ENCODE peak calls at places on chromosomes 5 and 9, in eight cellular contexts. D is neural progenitor cell; C is fibroblast of lung; B is cardiac fibroblast; F is astrocyte of the spinal cord; X is SK-N-SH; P is psoas muscle; E is activated CD8-positive, alpha-beta T cell treated with anti-CD3 and anti-CD28 coated beads for 36 hours. A is an unnamed sample.

GRCh38 chr5:176609724-176610429 is at the start of gene GPRIN1:
- DNase-seq in D (peak), C (peak), B (peak), F (peak), X (peak), P (peak), E (peak), A (peak)

GRCh38 chr5:123367739-123368138 is 55.5 kb downstream of the CEP120 start:
- DNase-seq in D (peak), C (peak), B (peak), F (peak), X (no peak), P (no peak), E (no peak), A (no peak)

GRCh38 chr5:2748841-2749513 is 2.5 kb downstream of the IRX2 start:
- DNase-seq in D (no peak), C (no peak), B (no peak), F (peak), X (no peak), P (no peak), E (no peak), A (no peak)

GRCh38 chr5:172694061-172694460 is 53.0 kb downstream of the NEURL1B start:
- DNase-seq in D (no peak), C (no peak), B (no peak), F (no peak), X (peak), P (no peak), E (no peak), A (no peak)

GRCh38 chr5:106314221-106314824 is 1356.4 kb downstream of the EFNA5 start:
- DNase-seq in D (no peak), C (peak), B (peak), F (peak), X (no peak), P (no peak), E (no peak), A (no peak)

GRCh38 chr9:6501526-6502210 is 88.7 kb downstream of the UHRF2 start:
- DNase-seq in D (no peak), C (no peak), B (no peak), F (no peak), X (no peak), P (no peak), E (no peak), A (no peak)

GRCh38 chr5:74556631-74557595 is 83.6 kb downstream of the ENC1 start:
- DNase-seq in D (no peak), C (no peak), B (peak), F (no peak), X (peak), P (no peak), E (no peak), A (no peak)

GRCh38 chr5:151288180-151288579 is 15.4 kb downstream of the SLC36A3 start:
- DNase-seq in D (no peak), C (no peak), B (no peak), F (no peak), X (no peak), P (no peak), E (no peak), A (peak)

GRCh38 chr9:36566813-36567217 is 5.9 kb upstream of the MELK start:
- DNase-seq in D (no peak), C (peak), B (peak), F (peak), X (no peak), P (no peak), E (no peak), A (no peak)

GRCh38 chr5:59322058-59322457 is 571.5 kb downstream of the PDE4D start:
- DNase-seq in D (no peak), C (no peak), B (no peak), F (no peak), X (no peak), P (no peak), E (no peak), A (no peak)

GRCh38 chr5:113510836-113511451 is 2.5 kb upstream of the YTHDC2 start:
- DNase-seq in D (peak), C (peak), B (peak), F (peak), X (peak), P (no peak), E (no peak), A (peak)

GRCh38 chr9:106697799-106698591 is 165.0 kb upstream of the ZNF462 start:
- DNase-seq in D (no peak), C (peak), B (peak), F (peak), X (peak), P (peak), E (no peak), A (no peak)

GRCh38 chr9:134379774-134380431 is 53.6 kb downstream of the RXRA start:
- DNase-seq in D (no peak), C (peak), B (no peak), F (peak), X (no peak), P (peak), E (no peak), A (no peak)

GRCh38 chr9:75185585-75186170 is 97.4 kb downstream of the OSTF1 start:
- DNase-seq in D (peak), C (peak), B (peak), F (no peak), X (no peak), P (no peak), E (peak), A (no peak)

GRCh38 chr5:3126639-3127038 is 375.2 kb upstream of the IRX2 start:
- DNase-seq in D (no peak), C (no peak), B (no peak), F (no peak), X (no peak), P (no peak), E (no peak), A (no peak)

GRCh38 chr9:129894106-129894823 is 59.0 kb downstream of the USP20 start:
- DNase-seq in D (no peak), C (no peak), B (no peak), F (no peak), X (no peak), P (no peak), E (peak), A (no peak)

GRCh38 chr9:99365233-99365980 is 143.3 kb downstream of the SEC61B start:
- DNase-seq in D (no peak), C (peak), B (peak), F (peak), X (no peak), P (no peak), E (no peak), A (no peak)

GRCh38 chr5:51242453-51242852 is 140.8 kb upstream of the ISL1 start:
- DNase-seq in D (no peak), C (no peak), B (no peak), F (no peak), X (no peak), P (no peak), E (no peak), A (no peak)

GRCh38 chr9:85610074-85610855 is 131.5 kb downstream of the AGTPBP1 start:
- DNase-seq in D (peak), C (peak), B (peak), F (peak), X (peak), P (no peak), E (peak), A (peak)

GRCh38 chr5:38059876-38060275 is 198.5 kb upstream of the EGFLAM start:
- DNase-seq in D (no peak), C (peak), B (peak), F (no peak), X (no peak), P (no peak), E (no peak), A (no peak)

GRCh38 chr9:32968101-32969011 is 33.1 kb downstream of the APTX start:
- DNase-seq in D (peak), C (peak), B (peak), F (peak), X (peak), P (peak), E (peak), A (peak)

GRCh38 chr5:168680395-168680794 is 101.2 kb upstream of the PANK3 start:
- DNase-seq in D (no peak), C (no peak), B (no peak), F (no peak), X (no peak), P (no peak), E (no peak), A (no peak)

GRCh38 chr5:147578228-147579024 is 68.6 kb upstream of the DPYSL3 start:
- DNase-seq in D (peak), C (peak), B (peak), F (peak), X (peak), P (no peak), E (no peak), A (no peak)

GRCh38 chr5:176497852-176498251 is 39.4 kb downstream of the RNF44 start:
- DNase-seq in D (no peak), C (peak), B (no peak), F (no peak), X (no peak), P (no peak), E (no peak), A (no peak)

GRCh38 chr5:35308391-35308790 is 78.1 kb upstream of the PRLR start:
- DNase-seq in D (peak), C (no peak), B (no peak), F (no peak), X (peak), P (no peak), E (no peak), A (no peak)

GRCh38 chr5:156411957-156412356 is 85.0 kb downstream of the SGCD start:
- DNase-seq in D (no peak), C (no peak), B (no peak), F (no peak), X (no peak), P (no peak), E (no peak), A (no peak)

GRCh38 chr9:16915126-16915831 is 44.8 kb upstream of the BNC2 start:
- DNase-seq in D (no peak), C (no peak), B (no peak), F (no peak), X (no peak), P (peak), E (no peak), A (no peak)

GRCh38 chr5:169149317-169149716 is 151.6 kb downstream of the SLIT3 start:
- DNase-seq in D (peak), C (no peak), B (no peak), F (no peak), X (peak), P (no peak), E (no peak), A (no peak)

GRCh38 chr9:132806723-132807421 is 71.2 kb downstream of the AK8 start:
- DNase-seq in D (peak), C (peak), B (no peak), F (no peak), X (no peak), P (no peak), E (no peak), A (no peak)

GRCh38 chr5:14144586-14145355 is 1.6 kb downstream of the TRIO start:
- DNase-seq in D (peak), C (peak), B (peak), F (peak), X (peak), P (peak), E (peak), A (peak)

GRCh38 chr5:40410939-40411635 is 268.6 kb upstream of the PTGER4 start:
- DNase-seq in D (no peak), C (peak), B (peak), F (peak), X (no peak), P (no peak), E (no peak), A (no peak)

GRCh38 chr5:179257190-179257741 is 88.0 kb downstream of the ADAMTS2 start:
- DNase-seq in D (no peak), C (no peak), B (no peak), F (no peak), X (peak), P (peak), E (no peak), A (no peak)

GRCh38 chr9:132982508-132982907 is 4.0 kb downstream of the GFI1B start:
- DNase-seq in D (no peak), C (no peak), B (no peak), F (no peak), X (no peak), P (no peak), E (no peak), A (peak)

DNA sequence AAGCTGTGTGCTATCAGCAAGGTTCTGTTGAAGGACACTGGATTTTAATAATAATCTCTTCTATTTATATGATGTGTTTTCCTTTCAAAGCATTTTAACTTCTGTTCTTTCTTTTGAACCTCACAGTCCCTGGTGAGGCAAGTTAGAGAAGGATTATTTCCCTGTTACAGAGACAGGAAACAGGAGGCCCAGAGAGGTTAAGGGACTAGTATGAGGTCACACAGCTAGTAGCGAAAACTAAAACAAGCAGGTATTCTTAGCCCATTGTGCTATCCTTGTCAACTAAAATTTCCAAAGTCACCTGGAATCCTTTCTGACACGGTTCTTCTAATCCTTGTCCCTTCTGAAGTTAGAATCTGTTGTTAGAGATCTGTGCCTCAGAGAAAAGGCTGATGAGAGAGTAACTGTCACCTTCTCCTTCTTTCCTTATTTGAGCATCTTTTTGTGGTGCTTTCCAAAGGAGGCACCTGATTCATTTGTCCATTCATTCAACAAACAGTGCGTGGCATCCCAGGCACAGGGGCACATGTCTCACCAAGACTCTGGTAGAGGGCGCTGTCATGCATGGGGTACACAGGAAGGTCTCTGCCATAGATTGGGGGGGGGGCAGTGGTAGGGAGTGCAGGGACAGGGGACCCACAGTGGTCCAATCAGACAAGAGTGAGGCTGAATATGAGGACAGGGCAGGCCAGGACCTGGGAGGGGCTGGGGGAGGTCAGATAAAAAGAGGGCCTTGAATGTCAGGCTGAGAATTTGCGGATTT is 61.5 kb downstream of the CRB2 start:
- DNase-seq in D (no peak), C (no peak), B (no peak), F (no peak), X (no peak), P (no peak), E (no peak), A (no peak)
- TF ChIP-seq CTCF in D (no peak), C (no peak), B (no peak), F (no peak), X (no peak), P (no peak), E (no peak), A (no peak)

GRCh38 chr5:61675015-61675692 is 343.1 kb downstream of the ZSWIM6 start:
- DNase-seq in D (peak), C (no peak), B (no peak), F (no peak), X (no peak), P (no peak), E (no peak), A (no peak)
- TF ChIP-seq CTCF in D (peak), C (no peak), B (no peak), F (no peak), X (no peak), P (no peak), E (no peak), A (no peak)

GRCh38 chr5:167561796-167562195 is 729.6 kb upstream of the WWC1 start:
- DNase-seq in D (no peak), C (no peak), B (no peak), F (no peak), X (no peak), P (no peak), E (no peak), A (no peak)

GRCh38 chr5:167570431-167570830 is 721.0 kb upstream of the WWC1 start:
- DNase-seq in D (no peak), C (no peak), B (no peak), F (no peak), X (no peak), P (no peak), E (no peak), A (no peak)

GRCh38 chr5:167565555-167565954 is 725.9 kb upstream of the WWC1 start:
- DNase-seq in D (peak), C (no peak), B (peak), F (peak), X (peak), P (no peak), E (no peak), A (peak)
- TF ChIP-seq CTCF in D (peak), C (peak), B (peak), F (peak), X (peak), P (no peak), E (no peak), A (peak)

GRCh38 chr5:102154291-102154690 is 141.8 kb downstream of the SLCO4C1 start:
- DNase-seq in D (no peak), C (no peak), B (no peak), F (no peak), X (no peak), P (no peak), E (no peak), A (no peak)

DNA sequence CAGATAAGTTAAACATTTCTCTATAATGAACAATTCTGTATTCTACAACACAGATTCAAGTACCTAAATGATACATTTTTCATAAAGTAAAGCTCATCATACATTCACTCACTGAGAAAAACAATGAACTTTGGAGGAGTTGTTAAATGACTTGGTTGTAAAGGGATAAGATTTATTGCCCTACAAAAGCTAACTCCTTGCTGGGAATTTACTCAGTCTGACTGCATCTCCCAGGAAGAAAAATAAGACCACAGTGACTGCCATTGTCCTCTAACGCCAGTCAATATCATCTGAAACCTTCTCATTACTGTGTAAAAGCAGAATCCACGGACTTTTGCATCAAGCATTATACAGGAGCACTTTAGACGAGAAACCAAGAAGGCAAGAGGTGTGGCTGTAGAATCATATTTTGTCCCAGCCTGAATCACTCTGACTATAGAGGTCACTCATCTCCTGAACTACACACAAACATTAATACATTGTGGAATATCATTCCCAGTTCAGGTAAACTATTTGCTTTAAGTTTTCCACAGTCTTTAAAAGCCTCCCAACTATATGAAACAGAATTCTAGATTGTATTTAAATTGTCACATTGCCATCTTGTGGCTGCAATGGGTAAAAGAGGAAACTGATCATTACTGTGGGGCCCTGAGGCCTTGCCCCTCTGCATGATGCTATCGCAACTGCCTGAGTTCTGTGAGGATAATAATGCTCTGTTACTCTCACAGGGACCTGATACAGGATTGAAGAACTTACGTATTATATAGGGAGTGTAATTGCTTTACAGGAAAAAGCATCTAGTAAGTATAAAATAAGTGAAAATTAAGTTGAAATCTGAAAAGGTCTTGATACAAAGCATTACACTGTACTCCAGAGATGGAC is 142.9 kb downstream of the SLCO4C1 start:
- DNase-seq in D (peak), C (no peak), B (peak), F (peak), X (peak), P (no peak), E (peak), A (peak)
- TF ChIP-seq CTCF in D (peak), C (no peak), B (peak), F (peak), X (peak), P (no peak), E (peak), A (peak)

GRCh38 chr9:92247981-92248380 is 45.5 kb downstream of the IARS1 start:
- DNase-seq in D (no peak), C (no peak), B (no peak), F (no peak), X (no peak), P (no peak), E (no peak), A (no peak)

GRCh38 chr9:92242115-92242778 is 51.2 kb downstream of the IARS1 start:
- DNase-seq in D (peak), C (peak), B (peak), F (peak), X (peak), P (no peak), E (no peak), A (no peak)

GRCh38 chr9:92245005-92245797 is 48.3 kb downstream of the IARS1 start:
- DNase-seq in D (no peak), C (peak), B (peak), F (peak), X (no peak), P (no peak), E (no peak), A (no peak)

GRCh38 chr9:92247296-92247695 is 46.2 kb downstream of the IARS1 start:
- DNase-seq in D (no peak), C (peak), B (peak), F (peak), X (no peak), P (no peak), E (no peak), A (no peak)

DNA sequence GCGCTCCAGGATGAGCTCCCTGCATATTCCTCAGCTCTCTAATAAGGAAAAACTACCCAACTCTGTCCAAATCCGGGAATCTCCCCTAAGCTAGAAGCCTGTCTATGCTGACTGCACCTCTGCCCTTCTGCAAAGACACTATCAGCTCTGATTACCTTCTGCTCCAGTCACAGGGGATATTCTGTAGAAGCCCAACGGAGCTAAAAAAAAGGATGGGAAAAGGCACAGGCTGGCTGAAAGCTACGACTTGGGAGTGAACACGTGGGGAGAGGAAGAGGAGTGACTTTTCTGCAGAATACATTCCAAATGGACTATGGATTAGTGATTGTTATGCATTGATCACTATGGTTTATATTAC is 50.7 kb downstream of the IARS1 start:
- DNase-seq in D (no peak), C (no peak), B (no peak), F (no peak), X (no peak), P (no peak), E (no peak), A (no peak)
- TF ChIP-seq CTCF in D (no peak), C (no peak), B (no peak), F (no peak), X (no peak), P (no peak), E (no peak), A (no peak)